ENCODE peak calls at places on chromosomes 6 and 20, in five cellular contexts. M is GM10248, U is endodermal cell, J is esophagus squamous epithelium, Q is foreskin fibroblast. G is an unnamed sample.

GRCh38 chr6:79570802-79571367 is 33.7 kb upstream of the LCA5 start:
- DNase-seq in U (no peak), M (peak; percentile 33), J (no peak), Q (no peak), G (peak; percentile 18)

GRCh38 chr6:65191412-65191811 is 515.6 kb downstream of the EYS start:
- DNase-seq in M (no peak), J (no peak), Q (no peak), U (no peak), G (no peak)

GRCh38 chr6:42295181-42295580 is 77.5 kb upstream of the MRPS10 start:
- DNase-seq in J (no peak), U (no peak), M (no peak), Q (no peak), G (no peak)

GRCh38 chr6:27031302-27031701 is 216.2 kb upstream of the PRSS16 start:
- DNase-seq in J (no peak), U (no peak), M (no peak), Q (no peak), G (no peak)

GRCh38 chr6:36656441-36656840 is 22.1 kb upstream of the CDKN1A start:
- DNase-seq in U (no peak), J (no peak), Q (no peak), M (no peak), G (no peak)

GRCh38 chr20:17823382-17824144 is 123.8 kb downstream of the BANF2 start:
- DNase-seq in J (no peak), U (no peak), M (no peak), Q (no peak), G (no peak)

GRCh38 chr6:3144571-3144970 is 12.8 kb downstream of the TUBB2A start:
- DNase-seq in J (no peak), M (no peak), Q (no peak), U (no peak), G (no peak)

GRCh38 chr6:26556263-26557070 is 18.3 kb downstream of the HMGN4 start:
- DNase-seq in M (no peak), Q (peak; percentile 89), U (peak; percentile 90), J (no peak), G (peak; percentile 99)

GRCh38 chr6:89134723-89135122 is 11.1 kb upstream of the PM20D2 start:
- DNase-seq in J (no peak), M (no peak), Q (no peak), U (no peak), G (no peak)

DNA sequence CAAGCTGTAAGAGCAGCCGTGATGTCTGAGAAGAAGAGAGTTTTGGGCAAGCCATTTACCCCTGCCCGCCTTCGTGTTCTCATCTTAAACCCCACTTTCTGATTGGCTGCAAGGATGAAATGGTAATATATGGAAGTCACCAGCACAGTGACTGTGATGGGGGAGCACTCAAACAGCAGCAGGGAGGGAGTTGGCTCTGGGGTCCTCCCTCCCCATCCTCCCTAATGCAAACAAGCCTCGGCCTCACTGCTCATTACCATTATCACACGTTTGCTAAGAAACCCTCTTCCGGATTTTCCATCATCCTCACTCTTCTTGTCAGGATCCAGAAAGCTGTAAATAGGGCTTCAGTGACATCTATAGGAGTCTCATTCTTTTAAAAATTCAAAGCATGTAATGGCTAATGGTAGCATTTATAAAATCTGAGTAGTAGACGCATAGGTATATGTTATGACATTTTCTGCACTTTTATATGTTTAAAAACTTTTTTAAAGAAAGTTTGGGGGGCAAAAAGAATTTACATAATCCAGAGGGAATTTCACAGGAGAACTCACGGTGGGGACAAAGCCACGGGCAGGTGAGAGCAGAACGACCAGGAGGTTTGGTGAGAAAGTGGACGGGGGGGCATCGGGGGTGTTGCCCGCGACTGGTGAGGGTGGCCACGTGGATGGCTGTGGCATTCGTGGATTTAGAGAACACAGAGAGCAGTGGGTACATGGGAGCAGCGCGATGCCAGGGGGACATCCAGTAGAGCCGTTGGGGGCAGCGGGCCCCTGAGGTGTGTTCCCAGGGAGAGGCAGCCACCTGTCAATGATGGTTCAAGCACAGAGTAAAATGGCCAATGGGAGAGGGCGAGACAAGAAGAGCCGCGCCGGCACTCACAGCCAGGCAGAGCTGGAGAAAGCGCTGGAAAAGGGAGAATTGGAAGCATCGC is 29.6 kb downstream of the SUMO4 start:
- DNase-seq in U (no peak), J (no peak), Q (no peak), M (no peak), G (no peak)
- TF ChIP-seq CTCF in U (no peak), J (no peak), Q (no peak), M (no peak), G (no peak)

GRCh38 chr6:28496099-28496779 is 19.4 kb downstream of the GPX6 start:
- DNase-seq in Q (no peak), M (no peak), J (no peak), U (peak; percentile 22), G (no peak)
- TF ChIP-seq CTCF in Q (no peak), M (peak; percentile 16), J (no peak), U (peak; percentile 36), G (peak; percentile 34)

DNA sequence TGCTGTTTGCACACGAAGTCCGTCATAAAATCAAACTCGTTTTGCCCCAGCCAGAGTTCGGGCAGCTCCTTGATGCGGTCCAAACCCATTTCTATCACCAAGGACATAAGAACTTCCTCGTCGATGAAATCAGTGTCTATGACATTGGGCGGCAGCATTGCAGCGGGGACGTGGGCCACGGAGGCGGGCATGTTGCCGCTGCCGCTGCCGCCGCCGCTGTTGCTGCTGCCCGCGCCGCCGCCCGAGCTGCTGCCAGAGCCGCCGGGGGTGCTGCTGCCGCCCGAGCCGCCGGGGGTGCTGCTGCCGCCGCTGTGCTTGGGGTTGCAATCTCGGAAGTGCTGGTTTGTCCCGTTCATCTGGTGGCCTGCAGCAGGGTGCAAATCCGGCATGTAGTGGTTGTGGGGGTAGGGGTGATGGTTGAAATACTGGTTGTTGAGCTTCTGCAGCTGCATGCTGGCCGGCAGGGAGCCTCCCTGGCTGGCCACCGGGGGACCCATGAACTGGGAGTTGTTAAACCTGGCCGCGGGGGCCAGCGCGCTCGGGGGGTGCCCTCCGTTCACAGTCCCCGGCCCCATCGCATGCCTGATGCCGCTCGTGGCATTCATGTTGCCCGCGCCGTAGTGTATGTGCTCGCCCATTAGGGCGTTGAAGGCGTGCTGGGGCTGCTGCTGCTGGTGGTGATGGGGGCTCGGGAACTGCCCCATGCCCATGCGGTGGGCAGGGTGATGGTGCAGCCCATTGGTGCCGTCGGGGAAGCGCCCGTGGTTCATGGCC is 1.1 kb downstream of the CITED2 start:
- DNase-seq in M (peak; percentile 50), U (peak; percentile 80), Q (no peak), J (peak; percentile 30), G (peak; percentile 84)
- TF ChIP-seq CTCF in M (peak; percentile 54), U (peak; percentile 61), Q (peak; percentile 7), J (peak; percentile 10), G (peak; percentile 53)

DNA sequence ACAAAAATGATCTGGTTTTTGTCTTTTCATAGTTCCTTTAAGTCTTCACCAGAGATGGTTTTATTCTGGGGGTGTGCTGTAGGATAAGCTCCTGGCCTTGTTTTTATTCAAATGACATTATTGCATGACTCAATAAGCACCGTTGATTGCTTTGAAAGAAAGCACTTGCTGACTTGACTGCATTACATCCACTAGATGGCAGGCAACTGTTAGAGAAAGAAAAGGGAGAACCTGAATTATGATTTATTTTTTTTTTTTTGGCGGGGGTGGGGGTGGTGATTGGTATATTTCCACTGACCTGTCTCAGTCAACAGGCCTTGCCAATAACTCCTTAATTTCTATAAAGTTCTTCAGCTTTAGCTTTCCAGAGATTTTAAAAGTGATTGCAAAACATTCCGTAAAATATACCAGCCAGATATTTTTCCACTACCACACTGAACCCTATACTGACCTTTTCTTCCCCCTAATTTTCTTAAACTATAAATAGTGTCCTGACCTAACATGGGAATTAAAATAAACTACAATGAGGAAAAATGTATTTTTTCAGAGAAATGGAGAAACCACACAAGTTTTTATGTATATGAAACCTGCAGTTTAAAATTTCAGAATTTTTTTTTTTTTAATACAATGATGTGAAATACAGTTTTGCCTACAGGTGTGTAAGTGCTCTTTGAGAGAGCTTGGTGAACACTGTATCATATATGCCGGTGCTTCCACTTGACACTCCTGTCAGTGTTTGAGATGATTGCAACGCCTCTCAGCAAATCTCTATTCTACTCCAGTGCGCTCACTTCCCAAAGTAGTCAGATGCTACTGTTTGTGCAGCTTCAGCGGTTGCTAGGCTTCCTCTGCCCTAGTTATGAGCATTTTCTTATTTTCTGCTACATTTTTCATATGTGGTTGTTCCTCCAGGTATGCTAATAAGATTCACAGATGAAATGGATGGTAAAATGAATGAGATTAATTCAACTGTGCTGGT is 274.3 kb downstream of the CD109 start:
- DNase-seq in Q (peak; percentile 38), M (peak; percentile 11), J (no peak), U (peak; percentile 49), G (peak; percentile 60)
- TF ChIP-seq CTCF in Q (peak; percentile 62), M (peak; percentile 43), J (peak; percentile 53), U (peak; percentile 85), G (peak; percentile 87)

GRCh38 chr6:138554146-138554545 is 54.9 kb upstream of the NHSL1 start:
- DNase-seq in J (no peak), Q (no peak), U (no peak), M (no peak), G (no peak)
- TF ChIP-seq CTCF in J (no peak), Q (no peak), U (no peak), M (no peak), G (no peak)